ENCODE peak calls at places on chromosomes 4 and X, in six cellular contexts. R is T-helper 1 cell; Z is T-cell; T is naive thymus-derived CD8-positive, alpha-beta T cell; I is gastrocnemius medialis; B is stimulated activated CD4-positive, alpha-beta T cell treated with anti-CD3 and anti-CD28 coated beads, TNF-alpha, amount 100 ng/mL, for 24 hours. P is an unnamed sample.

GRCh38 chrX:119398974-119399771 is at the start of gene SLC25A43:
- DNase-seq in R (no peak), Z (peak; percentile 4), T (peak; percentile 19), I (peak; percentile 12), B (peak; percentile 19), P (no peak)

GRCh38 chrX:41332408-41332987 is 1.5 kb upstream of the DDX3X start:
- DNase-seq in R (no peak), Z (no peak), T (no peak), I (no peak), B (no peak), P (peak; percentile 15)

GRCh38 chr4:139785356-139785755 is 119.7 kb downstream of the MGST2 start:
- DNase-seq in R (no peak), Z (no peak), T (no peak), I (no peak), B (no peak), P (no peak)

GRCh38 chr4:88630756-88631155 is 38.5 kb downstream of the HERC3 start:
- DNase-seq in R (no peak), Z (no peak), T (no peak), I (no peak), B (no peak), P (no peak)

GRCh38 chrX:123184858-123185251 is 777 bp downstream of the GRIA3 start:
- DNase-seq in R (no peak), Z (no peak), T (no peak), I (no peak), B (no peak), P (no peak)

GRCh38 chr4:80385397-80386280 is 50.1 kb downstream of the CFAP299 start:
- DNase-seq in R (no peak), Z (no peak), T (no peak), I (no peak), B (no peak), P (no peak)

GRCh38 chr4:185987976-185988627 is 80.9 kb upstream of the TLR3 start:
- DNase-seq in R (no peak), Z (no peak), T (no peak), I (no peak), B (no peak), P (no peak)

GRCh38 chr4:19739101-19739651 is 512.5 kb upstream of the SLIT2 start:
- DNase-seq in R (no peak), Z (no peak), T (no peak), I (no peak), B (no peak), P (no peak)

GRCh38 chrX:115560211-115560977 is 580 bp upstream of the PLS3 start:
- DNase-seq in R (no peak), Z (no peak), T (no peak), I (no peak), B (no peak), P (no peak)

GRCh38 chr4:41814565-41814964 is 66.0 kb upstream of the PHOX2B start:
- DNase-seq in R (no peak), Z (no peak), T (no peak), I (no peak), B (no peak), P (no peak)

GRCh38 chrX:150690126-150690525 is 3.1 kb upstream of the MTMR1 start:
- DNase-seq in R (no peak), Z (no peak), T (no peak), I (no peak), B (no peak), P (no peak)

GRCh38 chr4:80336582-80336981 is 1.1 kb downstream of the CFAP299 start:
- DNase-seq in R (no peak), Z (no peak), T (no peak), I (no peak), B (no peak), P (no peak)